ENCODE peak calls at places on chromosomes 13 and 19, in five cellular contexts. N is IMR-90, M is mesenchymal stem cell, U is neuronal stem cell, D is H9. O is an unnamed sample.
A peak's percentile ranks its signal among the peaks of the same experiment; 100 is the strongest.

GRCh38 chr19:21569497-21569870 is 64.1 kb downstream of the ZNF429 start:
- DNase-seq in N (no peak), M (no peak), U (no peak), D (no peak), O (no peak)

GRCh38 chr13:36345438-36346221 is 564 bp downstream of the SPART start:
- DNase-seq in N (peak; percentile 92), M (peak; percentile 95), U (peak; percentile 58), D (peak; percentile 63), O (peak; percentile 91)

GRCh38 chr19:50415661-50416033 is 3.1 kb upstream of the SPIB start:
- DNase-seq in N (no peak), M (no peak), U (no peak), D (peak; percentile 32), O (no peak)

GRCh38 chr19:9914315-9915207 is 21.8 kb downstream of the OLFM2 start:
- DNase-seq in N (peak; percentile 77), M (peak; percentile 87), U (peak; percentile 79), D (peak; percentile 87), O (peak; percentile 93)

GRCh38 chr13:52779028-52779612 is 39.5 kb upstream of the CNMD start:
- DNase-seq in N (no peak), M (no peak), U (no peak), D (no peak), O (peak; percentile 25)

GRCh38 chr13:98938801-98939200 is 39.1 kb downstream of the DOCK9 start:
- DNase-seq in N (no peak), M (no peak), U (no peak), D (peak; percentile 77), O (peak; percentile 73)

GRCh38 chr13:108575430-108575829 is 54.0 kb upstream of the MYO16 start:
- DNase-seq in N (no peak), M (no peak), U (no peak), D (no peak), O (no peak)

GRCh38 chr13:37209621-37210020 is 104.2 kb upstream of the CSNK1A1L start:
- DNase-seq in N (peak; percentile 13), M (peak; percentile 52), U (no peak), D (no peak), O (peak; percentile 59)

GRCh38 chr19:54478677-54479266 is 5.7 kb upstream of the CDC42EP5 start:
- DNase-seq in N (peak; percentile 49), M (peak; percentile 73), U (peak; percentile 83), D (peak; percentile 80), O (peak; percentile 85)

GRCh38 chr19:15456871-15457700 is 7.3 kb downstream of the RASAL3 start:
- DNase-seq in N (no peak), M (no peak), U (no peak), D (peak; percentile 99), O (peak; percentile 84)

GRCh38 chr19:1004204-1004802 is 4.1 kb downstream of the GRIN3B start:
- DNase-seq in N (no peak), M (no peak), U (no peak), D (no peak), O (no peak)

GRCh38 chr13:41565221-41565620 is 107.9 kb downstream of the RGCC start:
- DNase-seq in N (peak; percentile 97), M (peak; percentile 83), U (no peak), D (no peak), O (no peak)

GRCh38 chr13:26254583-26255102 is 714 bp downstream of the CDK8 start:
- DNase-seq in N (peak; percentile 31), M (peak; percentile 50), U (no peak), D (peak; percentile 48), O (peak; percentile 71)

GRCh38 chr13:94119360-94119936 is 360.0 kb downstream of the DCT start:
- DNase-seq in N (no peak), M (no peak), U (no peak), D (no peak), O (no peak)

GRCh38 chr19:7657047-7657779 is 11.6 kb upstream of the RETN start:
- DNase-seq in N (no peak), M (peak; percentile 12), U (no peak), D (no peak), O (no peak)

GRCh38 chr19:48182434-48182833 is 12.0 kb downstream of the ZSWIM9 start:
- DNase-seq in N (no peak), M (no peak), U (no peak), D (peak; percentile 63), O (no peak)

GRCh38 chr19:29489182-29489951 is 36.4 kb upstream of the VSTM2B start:
- DNase-seq in N (no peak), M (no peak), U (no peak), D (no peak), O (no peak)

GRCh38 chr13:81738364-81738763 is 1397.4 kb upstream of the SPRY2 start:
- DNase-seq in N (no peak), M (peak; percentile 19), U (no peak), D (no peak), O (no peak)

GRCh38 chr13:28246891-28247290 is 108.5 kb downstream of the PAN3 start:
- DNase-seq in N (peak; percentile 17), M (no peak), U (no peak), D (no peak), O (no peak)

GRCh38 chr13:97280478-97280877 is 58.3 kb downstream of the MBNL2 start:
- DNase-seq in N (no peak), M (no peak), U (no peak), D (no peak), O (peak; percentile 56)

GRCh38 chr13:106213028-106213427 is 322.4 kb downstream of the EFNB2 start:
- DNase-seq in N (no peak), M (no peak), U (peak; percentile 27), D (no peak), O (no peak)

GRCh38 chr19:35150445-35150844 is 4.1 kb upstream of the FXYD5 start:
- DNase-seq in N (no peak), M (no peak), U (no peak), D (no peak), O (no peak)

GRCh38 chr13:51330741-51331140 is 8.8 kb upstream of the SERPINE3 start:
- DNase-seq in N (no peak), M (no peak), U (no peak), D (no peak), O (no peak)

GRCh38 chr19:6674868-6675305 is 4.9 kb upstream of the TNFSF14 start:
- DNase-seq in N (peak; percentile 21), M (peak; percentile 43), U (peak; percentile 17), D (peak; percentile 85), O (peak; percentile 80)

GRCh38 chr13:113152894-113153809 is 5.3 kb upstream of the PROZ start:
- DNase-seq in N (no peak), M (peak; percentile 43), U (peak; percentile 67), D (peak; percentile 66), O (peak; percentile 55)

GRCh38 chr13:50788551-50788950 is 54.9 kb downstream of the DLEU7 start:
- DNase-seq in N (peak; percentile 2), M (no peak), U (no peak), D (no peak), O (no peak)

GRCh38 chr19:3154957-3155736 is 19.3 kb downstream of the GNA15 start:
- DNase-seq in N (peak; percentile 99), M (peak; percentile 100), U (no peak), D (no peak), O (peak; percentile 74)

GRCh38 chr13:28117689-28118377 is 17.5 kb upstream of the FLT3 start:
- DNase-seq in N (no peak), M (no peak), U (no peak), D (peak; percentile 39), O (peak; percentile 43)

GRCh38 chr13:20825476-20825875 is 51.7 kb upstream of the EEF1AKMT1 start:
- DNase-seq in N (peak; percentile 55), M (peak; percentile 39), U (no peak), D (no peak), O (no peak)

GRCh38 chr13:112267650-112268049 is 108.5 kb upstream of the SPACA7 start:
- DNase-seq in N (no peak), M (no peak), U (no peak), D (no peak), O (no peak)

GRCh38 chr13:114049026-114049425 is 75.2 kb upstream of the C13orf46 start:
- DNase-seq in N (no peak), M (no peak), U (no peak), D (no peak), O (no peak)

GRCh38 chr19:898663-899062 is 5.4 kb downstream of the RNU6-9 start:
- DNase-seq in N (no peak), M (no peak), U (no peak), D (no peak), O (no peak)

GRCh38 chr13:29594310-29594709 is 1.2 kb downstream of the SLC7A1 start:
- DNase-seq in N (peak; percentile 91), M (peak; percentile 92), U (peak; percentile 24), D (no peak), O (peak; percentile 71)

GRCh38 chr13:114112826-114113322 is 19.5 kb downstream of the RASA3 start:
- DNase-seq in N (no peak), M (peak; percentile 70), U (no peak), D (no peak), O (peak; percentile 75)

DNA sequence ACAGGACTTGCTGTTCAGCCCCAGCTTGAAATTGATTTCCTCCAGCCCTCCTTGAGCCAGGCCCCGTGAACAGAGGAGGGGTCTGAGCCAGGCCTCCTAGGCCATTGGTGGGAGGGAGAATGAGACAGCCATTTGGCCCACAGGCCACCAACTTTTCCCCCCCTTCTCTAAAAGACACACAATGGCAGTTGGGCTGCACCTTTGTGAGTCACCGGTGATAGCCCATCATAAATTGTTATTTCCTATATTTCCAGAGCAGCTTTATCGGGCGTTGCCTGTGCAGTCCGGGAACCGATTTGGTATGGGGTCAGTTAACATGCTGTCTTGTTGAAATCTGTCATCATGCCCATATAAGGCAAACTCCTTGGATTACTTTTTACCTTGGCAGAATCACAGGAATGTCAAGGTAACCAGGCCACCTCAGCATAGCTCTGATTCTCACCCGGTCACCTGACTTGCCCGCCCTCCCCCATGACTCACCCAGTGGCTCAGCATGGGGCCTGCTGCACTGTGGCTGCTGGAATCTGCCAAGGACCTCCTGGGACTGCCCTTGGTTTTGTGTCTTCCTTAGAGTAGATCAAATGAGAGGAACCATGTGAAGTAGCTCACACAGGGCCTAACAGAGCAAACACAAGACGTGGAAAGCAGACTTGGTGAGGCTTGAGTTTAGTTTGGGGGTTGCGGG is 36.1 kb downstream of the ACTN4 start:
- DNase-seq in N (peak; percentile 85), M (peak; percentile 92), U (no peak), D (peak; percentile 96), O (peak; percentile 98)
- H3K18ac ChIP-seq in N (peak overlapping the region; percentile 90), M (peak overlapping the region; percentile 93), U (peak overlapping the region; percentile 60), D (peak overlapping the region; percentile 97), O (peak overlapping the region; percentile 84)

DNA sequence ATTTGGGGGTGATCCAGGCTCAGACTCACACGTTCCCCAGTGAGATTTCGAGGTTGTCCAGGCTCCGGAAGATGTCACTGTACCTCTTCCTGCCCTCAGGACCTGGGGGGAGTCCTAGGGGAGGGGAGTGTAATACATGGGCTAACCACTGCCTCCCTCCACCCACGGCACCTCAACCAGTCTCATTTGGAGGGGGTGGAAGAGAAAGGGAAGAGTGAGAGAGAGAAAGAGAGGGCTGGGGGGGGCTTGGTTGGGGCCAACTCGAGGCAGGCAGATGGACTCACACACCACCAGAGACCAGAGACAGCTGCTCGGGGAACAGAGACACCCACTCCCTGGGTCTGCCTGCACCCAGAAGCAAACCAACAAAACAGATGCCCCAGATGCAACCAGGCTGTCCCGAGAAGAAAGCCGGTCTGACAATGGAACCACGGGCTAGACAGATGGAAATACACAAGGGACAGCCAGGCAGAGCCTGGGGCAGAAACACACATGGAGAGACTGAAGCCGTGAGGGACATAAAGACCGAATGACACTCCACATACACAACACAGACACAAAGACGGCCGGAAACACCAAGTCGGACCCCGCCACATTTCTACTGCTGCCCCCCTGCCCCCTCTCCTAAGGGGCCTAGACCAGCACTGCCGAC is 825 bp downstream of the GMIP start:
- DNase-seq in N (no peak), M (peak; percentile 38), U (no peak), D (no peak), O (peak; percentile 44)
- H2BK5ac ChIP-seq in N (no peak overlapping the region), M (peak overlapping the region; percentile 4), U (peak overlapping the region; percentile 93), D (no peak overlapping the region), O (no peak overlapping the region)

GRCh38 chr19:17292301-17293074 is 10.7 kb downstream of the ABHD8 start:
- DNase-seq in N (peak; percentile 82), M (peak; percentile 94), U (peak; percentile 79), D (peak; percentile 95), O (peak; percentile 98)
- H3K18ac ChIP-seq in N (peak overlapping the region; percentile 39), M (peak overlapping the region; percentile 86), U (peak overlapping the region; percentile 97), D (peak overlapping the region; percentile 64), O (peak overlapping the region; percentile 19)

GRCh38 chr13:79786176-79786575 is 305.2 kb downstream of the NDFIP2 start:
- DNase-seq in N (no peak), M (no peak), U (no peak), D (no peak), O (no peak)
- H2BK5ac ChIP-seq in N (no peak overlapping the region), M (no peak overlapping the region), U (no peak overlapping the region), D (no peak overlapping the region), O (no peak overlapping the region)

O was measured in mesendoderm.